ENCODE peak calls at places on chromosomes 2 and 18, in seven cellular contexts. L, U, W, F, Q, P and O are unnamed samples.

GRCh38 chr2:101696272-101697123 is 1.0 kb upstream of the MAP4K4 start:
- DNase-seq in P (peak), F (peak), W (no peak), L (no peak), U (peak), Q (no peak), O (no peak)

GRCh38 chr2:1947316-1947715 is 203.0 kb upstream of the PXDN start:
- DNase-seq in U (no peak), L (no peak), P (no peak), Q (no peak), W (no peak), F (no peak), O (no peak)

GRCh38 chr18:36518839-36519238 is 221.3 kb downstream of the FHOD3 start:
- DNase-seq in W (no peak), Q (no peak), P (no peak), L (no peak), U (no peak), F (no peak), O (no peak)

GRCh38 chr2:199861116-199861774 is 10.3 kb upstream of the FTCDNL1 start:
- DNase-seq in W (peak), L (no peak), Q (no peak), F (peak), P (no peak), U (no peak), O (no peak)

GRCh38 chr18:11696451-11696850 is 7.4 kb downstream of the GNAL start:
- DNase-seq in U (no peak), P (no peak), W (no peak), F (no peak), Q (no peak), L (no peak), O (no peak)

GRCh38 chr2:168780671-168781071 is 21.8 kb upstream of the NOSTRIN start:
- DNase-seq in U (peak), W (no peak), Q (no peak), F (peak), L (no peak), P (no peak), O (no peak)

GRCh38 chr18:35005963-35006577 is 35.1 kb upstream of the MAPRE2 start:
- DNase-seq in L (no peak), U (no peak), W (peak), F (peak), Q (no peak), P (no peak), O (peak)

GRCh38 chr18:24818451-24818850 is 358.0 kb downstream of the HRH4 start:
- DNase-seq in L (no peak), U (no peak), F (no peak), Q (no peak), P (no peak), W (no peak), O (no peak)

GRCh38 chr18:23701017-23701416 is 11.8 kb downstream of the LAMA3 start:
- DNase-seq in Q (no peak), U (no peak), L (no peak), F (no peak), W (no peak), P (no peak), O (no peak)

GRCh38 chr2:102027036-102027702 is 35.4 kb downstream of the IL1R2 start:
- DNase-seq in P (peak), W (peak), L (no peak), U (peak), F (peak), Q (no peak), O (no peak)

GRCh38 chr2:1990724-1991123 is 246.4 kb upstream of the PXDN start:
- DNase-seq in Q (no peak), L (no peak), W (no peak), P (no peak), F (no peak), U (no peak), O (no peak)

GRCh38 chr2:6806605-6807004 is 59.1 kb downstream of the CMPK2 start:
- DNase-seq in L (no peak), F (no peak), P (no peak), U (no peak), W (no peak), Q (no peak), O (no peak)

GRCh38 chr2:137255990-137256389 is 490.6 kb downstream of the THSD7B start:
- DNase-seq in F (peak), P (no peak), U (no peak), W (no peak), L (no peak), Q (no peak), O (no peak)

GRCh38 chr2:79982445-79982844 is 322.1 kb downstream of the LRRTM1 start:
- DNase-seq in W (no peak), P (no peak), L (no peak), Q (no peak), U (no peak), F (no peak), O (no peak)

GRCh38 chr2:171244970-171245782 is 84.5 kb upstream of the TLK1 start:
- DNase-seq in P (no peak), U (no peak), W (peak), L (no peak), F (peak), Q (no peak), O (no peak)

GRCh38 chr2:43331428-43331827 is 105.0 kb upstream of the ZFP36L2 start:
- DNase-seq in W (peak), Q (no peak), U (peak), P (no peak), F (no peak), L (no peak), O (no peak)

DNA sequence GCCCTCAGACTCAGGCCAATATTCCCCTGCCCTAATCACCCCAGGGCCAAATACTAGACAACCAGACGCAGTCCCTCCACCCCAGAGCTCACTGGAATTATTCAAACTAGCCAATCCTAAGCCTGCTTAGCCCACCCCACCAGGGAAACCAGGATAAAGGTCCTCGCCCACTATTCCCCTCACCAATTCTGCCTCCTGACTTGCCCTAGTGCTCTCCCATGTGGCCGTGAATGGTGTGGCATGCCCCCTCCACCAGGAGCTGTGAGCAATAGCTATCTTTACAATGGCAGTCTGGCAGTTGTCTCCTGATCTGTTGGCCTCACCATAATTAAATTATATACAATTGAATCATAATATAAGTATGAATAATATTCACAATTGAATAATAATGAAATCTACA is 42.3 kb downstream of the FAM124B start:
- DNase-seq in L (no peak), Q (no peak), P (no peak), U (no peak), W (no peak), F (peak), O (no peak)
- TF ChIP-seq CTCF in L (no peak), Q (no peak), P (no peak), U (peak), W (peak), F (peak), O (peak)

GRCh38 chr2:177799531-177799930 is 273.0 kb downstream of the PDE11A start:
- DNase-seq in P (no peak), L (no peak), U (no peak), F (peak), Q (no peak), W (peak), O (no peak)
- TF ChIP-seq CTCF in P (no peak), L (no peak), U (peak), F (peak), Q (peak), W (peak), O (peak)

DNA sequence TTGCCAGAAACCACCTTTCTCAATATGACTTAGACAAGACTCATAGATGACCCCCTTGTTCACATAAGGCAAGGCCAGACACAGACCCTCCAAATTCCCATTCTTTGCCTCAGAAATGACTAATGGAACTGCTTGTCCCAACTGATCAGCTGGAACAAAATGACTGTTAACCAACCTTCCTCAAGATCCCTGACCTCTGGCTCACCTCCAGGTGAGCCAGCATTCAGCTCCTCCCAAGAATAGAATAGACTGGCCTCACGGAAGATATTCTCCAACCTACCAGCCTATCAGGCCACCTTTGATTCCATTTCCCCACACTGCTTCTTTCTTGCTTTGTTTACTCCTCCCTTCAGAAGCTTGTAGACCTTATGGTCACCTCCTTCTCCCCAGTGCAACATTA is 195.7 kb upstream of the VWC2L start:
- DNase-seq in P (no peak), Q (no peak), F (no peak), L (no peak), W (no peak), U (no peak), O (no peak)
- TF ChIP-seq CTCF in P (no peak), Q (no peak), F (no peak), L (no peak), W (no peak), U (no peak), O (no peak)

DNA sequence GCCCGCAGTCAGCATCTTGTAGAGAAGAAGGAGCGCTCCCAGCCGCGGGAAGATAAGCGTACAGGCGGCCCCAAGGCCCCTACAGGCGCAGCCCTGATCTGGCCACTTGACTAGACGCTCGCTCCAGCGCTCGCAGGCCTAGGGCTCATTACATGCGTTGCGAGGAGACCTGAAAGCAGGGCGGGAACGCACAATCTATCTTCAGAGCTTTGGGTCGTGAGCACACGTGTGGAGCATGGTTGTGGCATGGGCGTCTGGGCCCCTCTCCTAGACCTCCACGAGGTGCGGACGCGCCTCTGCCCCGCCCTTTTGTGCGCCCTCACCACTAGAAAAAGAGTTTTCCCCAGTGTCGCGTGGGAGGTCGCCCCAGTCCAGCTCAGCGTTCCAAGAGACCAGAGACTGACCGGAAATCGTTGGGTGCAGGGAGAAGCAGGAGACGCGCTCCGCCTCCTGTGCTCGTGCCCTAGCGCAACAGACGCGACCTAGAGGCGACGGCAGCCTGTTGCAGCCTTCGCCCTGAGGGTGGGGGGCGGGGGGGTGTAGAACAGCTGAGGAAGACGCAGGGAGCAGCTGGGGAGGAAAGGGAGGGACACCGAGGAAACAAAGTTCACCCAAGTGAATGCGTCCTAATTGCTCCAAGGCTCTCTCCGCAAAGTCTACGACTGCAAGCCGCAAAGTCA is 12.6 kb downstream of the NR4A2 start:
- DNase-seq in W (peak), P (no peak), Q (no peak), U (peak), L (peak), F (peak), O (no peak)
- TF ChIP-seq CTCF in W (peak), P (no peak), Q (no peak), U (peak), L (peak), F (peak), O (no peak)

DNA sequence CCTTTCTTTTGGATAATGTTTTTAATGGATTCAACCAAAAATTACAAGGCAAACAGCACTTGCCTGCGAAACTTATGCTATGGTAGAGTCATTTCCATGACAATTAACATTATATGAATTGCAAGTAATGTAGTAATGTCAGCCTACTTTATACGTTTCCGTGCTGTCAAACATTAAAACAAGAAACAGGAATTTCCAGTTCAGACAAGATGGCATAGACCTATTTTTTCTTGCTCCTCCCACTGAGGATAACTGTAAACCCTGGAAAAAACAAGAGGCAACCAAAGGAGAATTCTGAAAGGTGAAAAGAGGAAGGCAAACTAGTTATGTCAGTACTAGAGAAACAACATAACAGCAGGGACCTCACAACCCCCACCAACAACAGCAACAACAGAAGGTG is 170.7 kb downstream of the DIS3L2 start:
- DNase-seq in U (no peak), W (no peak), L (no peak), P (no peak), F (no peak), Q (no peak), O (no peak)
- TF ChIP-seq CTCF in U (no peak), W (no peak), L (no peak), P (no peak), F (no peak), Q (no peak), O (no peak)

GRCh38 chr2:10900216-10901109 is 11.3 kb upstream of the KCNF1 start:
- DNase-seq in Q (no peak), F (peak), L (peak), U (no peak), W (peak), P (no peak), O (no peak)
- TF ChIP-seq CTCF in Q (no peak), F (peak), L (no peak), U (no peak), W (peak), P (no peak), O (peak)

GRCh38 chr2:103292570-103293265 is 530.9 kb downstream of the TMEM182 start:
- DNase-seq in U (no peak), Q (no peak), P (no peak), W (no peak), F (no peak), L (no peak), O (no peak)
- TF ChIP-seq CTCF in U (no peak), Q (no peak), P (no peak), W (no peak), F (no peak), L (no peak), O (no peak)

GRCh38 chr2:4354678-4355077 is 651.3 kb downstream of the DCDC2C start:
- DNase-seq in F (no peak), W (no peak), L (no peak), P (no peak), U (peak), Q (no peak), O (peak)
- TF ChIP-seq CTCF in F (no peak), W (no peak), L (no peak), P (no peak), U (no peak), Q (no peak), O (peak)

DNA sequence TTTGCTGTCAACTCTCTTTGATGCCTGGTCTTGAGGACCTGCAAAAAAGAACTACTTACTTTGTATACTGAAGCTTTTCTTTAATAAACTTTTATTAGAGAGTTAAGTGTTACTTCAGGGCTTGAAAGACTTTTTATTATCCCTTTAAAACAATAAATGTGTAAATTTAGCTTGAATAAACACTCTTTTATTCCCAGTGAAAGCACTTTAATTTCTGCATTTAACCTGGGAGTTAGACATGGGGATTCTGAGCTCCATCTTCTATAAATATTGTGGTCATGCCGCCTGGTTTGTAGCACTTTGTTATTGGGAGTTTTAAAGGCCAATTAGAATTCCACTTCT is 17.8 kb upstream of the E2F6 start:
- DNase-seq in Q (no peak), F (no peak), U (no peak), L (no peak), W (no peak), P (no peak), O (no peak)
- TF ChIP-seq CTCF in Q (no peak), F (no peak), U (no peak), L (no peak), W (no peak), P (no peak), O (no peak)